ENCODE peak calls at places on chromosomes 12 and 14, in four cellular contexts. R, H, L and Z are unnamed samples.

GRCh38 chr14:62739647-62740046 is 305.6 kb downstream of the KCNH5 start:
- DNase-seq in R (no peak), L (no peak), H (no peak), Z (no peak)

GRCh38 chr14:54715811-54716210 is 148.9 kb downstream of the SAMD4A start:
- DNase-seq in L (no peak), H (no peak), R (no peak), Z (no peak)

GRCh38 chr14:69270795-69271708 is 11.1 kb downstream of the GALNT16 start:
- DNase-seq in R (no peak), H (no peak), L (peak), Z (no peak)

GRCh38 chr12:130013771-130014484 is 110.1 kb upstream of the TMEM132D start:
- DNase-seq in R (no peak), H (no peak), L (no peak), Z (peak)

GRCh38 chr14:101564819-101565698 is 3.8 kb downstream of the DIO3 start:
- DNase-seq in H (no peak), L (peak), R (no peak), Z (no peak)

GRCh38 chr14:20515846-20516245 is 10.5 kb downstream of the RNASE10 start:
- DNase-seq in L (no peak), H (no peak), R (no peak), Z (no peak)

GRCh38 chr12:13982010-13982409 is 608 bp upstream of the GRIN2B start:
- DNase-seq in R (no peak), L (no peak), H (no peak), Z (peak)

GRCh38 chr14:100289916-100290606 is 16.2 kb downstream of the SLC25A29 start:
- DNase-seq in H (no peak), L (no peak), R (no peak), Z (no peak)

GRCh38 chr12:26971963-26972362 is 33.7 kb downstream of the FGFR1OP2 start:
- DNase-seq in L (no peak), H (no peak), R (no peak), Z (peak)

GRCh38 chr14:53011053-53011462 is 60.2 kb upstream of the FERMT2 start:
- DNase-seq in R (no peak), H (peak), L (peak), Z (no peak)

GRCh38 chr14:75418779-75419768 is 8.7 kb upstream of the JDP2 start:
- DNase-seq in R (peak), H (no peak), L (no peak), Z (peak)

GRCh38 chr12:45572114-45572513 is 157.4 kb upstream of the ARID2 start:
- DNase-seq in L (no peak), R (no peak), H (no peak), Z (no peak)

GRCh38 chr12:29164477-29165163 is 15.5 kb downstream of the FAR2 start:
- DNase-seq in H (no peak), R (no peak), L (no peak), Z (peak)

GRCh38 chr12:124422142-124422569 is 127.3 kb downstream of the RFLNA start:
- DNase-seq in H (peak), L (no peak), R (no peak), Z (no peak)

GRCh38 chr12:21771311-21771710 is 3.2 kb downstream of the KCNJ8 start:
- DNase-seq in H (no peak), R (no peak), L (no peak), Z (no peak)

GRCh38 chr14:56341766-56342418 is 223.7 kb downstream of the PELI2 start:
- DNase-seq in L (no peak), H (no peak), R (no peak), Z (no peak)

GRCh38 chr12:120903382-120903817 is 758 bp downstream of the SPPL3 start:
- DNase-seq in R (peak), H (peak), L (peak), Z (peak)

GRCh38 chr14:64628940-64629403 is 75.3 kb upstream of the PLEKHG3 start:
- DNase-seq in H (peak), R (no peak), L (no peak), Z (no peak)

GRCh38 chr14:68894802-68895201 is 84.3 kb downstream of the ACTN1 start:
- DNase-seq in H (no peak), R (no peak), L (no peak), Z (no peak)

GRCh38 chr12:82144505-82144904 is 213.7 kb downstream of the CCDC59 start:
- DNase-seq in H (no peak), L (no peak), R (no peak), Z (no peak)

GRCh38 chr12:54689034-54689372 is 40.8 kb upstream of the DCD start:
- DNase-seq in H (no peak), L (no peak), R (no peak), Z (no peak)

GRCh38 chr12:117363953-117364486 is 2.6 kb upstream of the NOS1 start:
- DNase-seq in R (no peak), L (no peak), H (no peak), Z (no peak)

GRCh38 chr14:97299661-97300060 is 502.5 kb downstream of the VRK1 start:
- DNase-seq in L (no peak), R (no peak), H (no peak), Z (peak)

GRCh38 chr14:100610511-100611217 is 23.4 kb upstream of the BEGAIN start:
- DNase-seq in L (no peak), H (peak), R (no peak), Z (no peak)

GRCh38 chr12:109309441-109310246 is 560 bp upstream of the FOXN4 start:
- DNase-seq in R (no peak), H (no peak), L (no peak), Z (no peak)

GRCh38 chr12:4526923-4527546 is 11.7 kb upstream of the RAD51AP1 start:
- DNase-seq in L (no peak), H (no peak), R (no peak), Z (no peak)

GRCh38 chr12:46942579-46942978 is 116.8 kb upstream of the SLC38A4 start:
- DNase-seq in H (no peak), L (no peak), R (no peak), Z (no peak)

GRCh38 chr12:100970894-100971293 is 176.3 kb downstream of the ANO4 start:
- DNase-seq in H (no peak), R (no peak), L (no peak), Z (no peak)

GRCh38 chr14:76424359-76424758 is 48.4 kb downstream of the ESRRB start:
- DNase-seq in L (no peak), R (no peak), H (no peak), Z (no peak)

GRCh38 chr12:104201238-104202001 is 14.2 kb upstream of the TXNRD1 start:
- DNase-seq in H (peak), R (peak), L (no peak), Z (peak)

GRCh38 chr14:90412058-90412457 is 15.2 kb downstream of the CALM1 start:
- DNase-seq in H (no peak), R (no peak), L (no peak), Z (no peak)

GRCh38 chr12:98137278-98137677 is 378.1 kb upstream of the TMPO start:
- DNase-seq in H (no peak), R (no peak), L (no peak), Z (no peak)

GRCh38 chr14:51546603-51547258 is 105.0 kb upstream of the FRMD6 start:
- DNase-seq in L (no peak), H (no peak), R (no peak), Z (no peak)

GRCh38 chr14:50336428-50336827 is 24.3 kb downstream of the DMAC2L start:
- DNase-seq in H (no peak), R (no peak), L (no peak), Z (no peak)

GRCh38 chr12:26557326-26557725 is 275.7 kb downstream of the ITPR2 start:
- DNase-seq in H (no peak), R (no peak), L (no peak), Z (no peak)

GRCh38 chr12:86735072-86735471 is 478.9 kb upstream of the MGAT4C start:
- DNase-seq in R (no peak), H (no peak), L (no peak), Z (no peak)

GRCh38 chr12:94304566-94305061 is 155.1 kb downstream of the CEP83 start:
- DNase-seq in L (no peak), R (no peak), H (no peak), Z (no peak)

GRCh38 chr12:80598004-80598606 is 109.3 kb upstream of the MYF6 start:
- DNase-seq in H (no peak), L (no peak), R (no peak), Z (no peak)

GRCh38 chr12:49661191-49661590 is 37.8 kb downstream of the PRPF40B start:
- DNase-seq in R (no peak), L (no peak), H (no peak), Z (peak)
- H3K4me3 ChIP-seq in R (no peak), L (no peak), H (no peak), Z (no peak)

GRCh38 chr12:110616471-110617115 is 2.7 kb downstream of the TCTN1 start:
- DNase-seq in R (no peak), L (no peak), H (no peak), Z (no peak)

GRCh38 chr12:110613771-110614684 is at the start of gene TCTN1:
- DNase-seq in L (peak), R (peak), H (peak), Z (peak)

GRCh38 chr12:110622582-110622981 is 8.7 kb downstream of the TCTN1 start:
- DNase-seq in H (no peak), L (no peak), R (no peak), Z (no peak)

GRCh38 chr12:110615171-110615570 is 1.2 kb downstream of the TCTN1 start:
- DNase-seq in H (no peak), L (no peak), R (no peak), Z (peak)

GRCh38 chr12:110619534-110619953 is 5.6 kb downstream of the TCTN1 start:
- DNase-seq in H (no peak), R (no peak), L (no peak), Z (peak)
- TF ChIP-seq CTCF in H (no peak), R (peak), L (no peak), Z (peak)

GRCh38 chr12:837548-837947 is 85.2 kb downstream of the WNK1 start:
- DNase-seq in L (no peak), R (no peak), H (no peak), Z (no peak)

GRCh38 chr12:835754-836493 is 83.5 kb downstream of the WNK1 start:
- DNase-seq in R (no peak), L (no peak), H (no peak), Z (no peak)

DNA sequence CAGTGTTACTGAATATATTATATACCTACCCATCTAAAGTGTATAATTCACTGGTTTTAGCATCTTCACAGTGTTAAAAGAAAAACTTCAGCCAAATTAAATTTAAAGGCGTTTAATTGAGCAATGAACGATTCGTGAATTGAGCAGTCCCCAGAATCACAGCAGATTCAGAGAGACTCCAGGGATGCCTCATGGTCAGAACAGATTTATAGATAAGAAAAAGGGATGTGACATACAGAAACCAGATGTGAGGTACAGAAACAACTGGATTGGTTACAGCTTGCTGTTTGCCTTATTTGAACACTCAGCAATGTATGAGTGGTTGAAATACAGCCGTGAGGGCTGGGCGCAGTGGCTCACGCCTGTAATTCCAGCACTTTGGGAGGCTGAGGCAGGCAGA is 84.6 kb downstream of the WNK1 start:
- DNase-seq in R (no peak), L (no peak), H (no peak), Z (no peak)
- H3K4me3 ChIP-seq in R (no peak), L (no peak), H (no peak), Z (no peak)

DNA sequence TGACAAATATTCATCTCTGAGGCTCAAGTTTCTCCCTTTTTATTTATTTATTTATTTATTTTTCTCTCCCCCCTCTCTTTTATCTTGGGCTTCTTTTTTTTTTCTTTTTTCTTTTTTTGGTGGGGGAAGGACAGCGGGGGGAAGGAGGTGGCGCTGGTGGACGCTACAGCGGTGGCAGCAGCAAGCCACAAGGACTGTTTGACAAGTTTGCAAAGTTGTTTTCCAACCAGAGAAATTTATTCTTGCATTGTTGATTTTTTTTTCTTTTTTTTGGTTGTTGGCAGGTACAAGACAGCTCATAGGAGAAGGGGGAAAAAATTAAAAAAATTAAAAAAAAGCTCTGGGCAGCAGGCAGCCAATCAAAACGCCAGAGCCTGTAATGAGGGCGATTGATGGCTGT is 36.4 kb downstream of the BCL11B start:
- DNase-seq in L (no peak), R (no peak), H (no peak), Z (no peak)
- TF ChIP-seq CTCF in L (no peak), R (no peak), H (no peak), Z (no peak)

GRCh38 chr12:88298014-88298682 is 156.0 kb downstream of the TMTC3 start:
- DNase-seq in R (no peak), H (no peak), L (no peak), Z (no peak)
- H3K4me3 ChIP-seq in R (no peak), H (no peak), L (no peak), Z (no peak)

GRCh38 chr12:71125515-71125914 is 32.3 kb downstream of the TSPAN8 start:
- DNase-seq in H (no peak), L (no peak), R (no peak), Z (no peak)
- TF ChIP-seq CTCF in H (no peak), L (no peak), R (no peak), Z (no peak)